ENCODE peak calls at places on chromosomes 13 and 19, in seven cellular contexts. One of them, this sample, is unnamed.

GRCh38 chr19:32902448-32902847 is 32.9 kb upstream of the SLC7A9 start:
- DNase-seq in germinal center: no peak
- DNase-seq in CD4-positive, CD25-positive, alpha-beta regulatory T cell: no peak
- DNase-seq in MCF 10A: no peak
- DNase-seq in EL: no peak
- DNase-seq in NCI-H1105 treated with DMSO at 0.1 percent for 48 hours: no peak
- DNase-seq in CD4-positive, alpha-beta memory T cell: no peak
- DNase-seq in this sample: no peak

GRCh38 chr13:24208314-24208713 is 47.8 kb downstream of the SPATA13 start:
- DNase-seq in MCF 10A: peak
- DNase-seq in CD4-positive, CD25-positive, alpha-beta regulatory T cell: no peak
- DNase-seq in EL: peak
- DNase-seq in CD4-positive, alpha-beta memory T cell: no peak
- DNase-seq in NCI-H1105 treated with DMSO at 0.1 percent for 48 hours: no peak
- DNase-seq in germinal center: no peak
- DNase-seq in this sample: no peak

GRCh38 chr13:96091164-96091931 is 1.4 kb downstream of the HS6ST3 start:
- DNase-seq in MCF 10A: no peak
- DNase-seq in germinal center: peak
- DNase-seq in EL: no peak
- DNase-seq in CD4-positive, alpha-beta memory T cell: no peak
- DNase-seq in CD4-positive, CD25-positive, alpha-beta regulatory T cell: no peak
- DNase-seq in NCI-H1105 treated with DMSO at 0.1 percent for 48 hours: peak
- DNase-seq in this sample: peak

GRCh38 chr13:22235285-22235949 is 564.5 kb downstream of the FGF9 start:
- DNase-seq in CD4-positive, CD25-positive, alpha-beta regulatory T cell: no peak
- DNase-seq in CD4-positive, alpha-beta memory T cell: no peak
- DNase-seq in EL: no peak
- DNase-seq in MCF 10A: no peak
- DNase-seq in NCI-H1105 treated with DMSO at 0.1 percent for 48 hours: peak
- DNase-seq in germinal center: no peak
- DNase-seq in this sample: peak

GRCh38 chr19:30459859-30460258 is 87.7 kb downstream of the ZNF536 start:
- DNase-seq in NCI-H1105 treated with DMSO at 0.1 percent for 48 hours: no peak
- DNase-seq in EL: no peak
- DNase-seq in CD4-positive, CD25-positive, alpha-beta regulatory T cell: no peak
- DNase-seq in germinal center: no peak
- DNase-seq in CD4-positive, alpha-beta memory T cell: no peak
- DNase-seq in MCF 10A: no peak
- DNase-seq in this sample: no peak

GRCh38 chr13:34513526-34513925 is 428.5 kb upstream of the NBEA start:
- DNase-seq in EL: no peak
- DNase-seq in germinal center: no peak
- DNase-seq in MCF 10A: no peak
- DNase-seq in CD4-positive, CD25-positive, alpha-beta regulatory T cell: no peak
- DNase-seq in NCI-H1105 treated with DMSO at 0.1 percent for 48 hours: no peak
- DNase-seq in CD4-positive, alpha-beta memory T cell: no peak
- DNase-seq in this sample: no peak

GRCh38 chr13:46489586-46490023 is 63.4 kb upstream of the LRCH1 start:
- DNase-seq in CD4-positive, CD25-positive, alpha-beta regulatory T cell: no peak
- DNase-seq in CD4-positive, alpha-beta memory T cell: no peak
- DNase-seq in EL: peak
- DNase-seq in NCI-H1105 treated with DMSO at 0.1 percent for 48 hours: no peak
- DNase-seq in MCF 10A: peak
- DNase-seq in germinal center: no peak
- DNase-seq in this sample: no peak

GRCh38 chr13:111122056-111122455 is 6.9 kb downstream of the ARHGEF7 start:
- DNase-seq in EL: no peak
- DNase-seq in germinal center: no peak
- DNase-seq in CD4-positive, alpha-beta memory T cell: no peak
- DNase-seq in MCF 10A: no peak
- DNase-seq in CD4-positive, CD25-positive, alpha-beta regulatory T cell: no peak
- DNase-seq in NCI-H1105 treated with DMSO at 0.1 percent for 48 hours: peak
- DNase-seq in this sample: no peak

GRCh38 chr13:99442273-99442895 is 58.9 kb upstream of the TM9SF2 start:
- DNase-seq in EL: peak
- DNase-seq in germinal center: peak
- DNase-seq in MCF 10A: peak
- DNase-seq in CD4-positive, alpha-beta memory T cell: peak
- DNase-seq in CD4-positive, CD25-positive, alpha-beta regulatory T cell: peak
- DNase-seq in NCI-H1105 treated with DMSO at 0.1 percent for 48 hours: peak
- DNase-seq in this sample: no peak

GRCh38 chr19:8311461-8312260 is 3.5 kb upstream of the CD320 start:
- DNase-seq in germinal center: no peak
- DNase-seq in NCI-H1105 treated with DMSO at 0.1 percent for 48 hours: peak
- DNase-seq in MCF 10A: no peak
- DNase-seq in CD4-positive, CD25-positive, alpha-beta regulatory T cell: no peak
- DNase-seq in EL: no peak
- DNase-seq in CD4-positive, alpha-beta memory T cell: no peak
- DNase-seq in this sample: no peak

GRCh38 chr13:79679334-79679733 is 198.4 kb downstream of the NDFIP2 start:
- DNase-seq in CD4-positive, CD25-positive, alpha-beta regulatory T cell: no peak
- DNase-seq in germinal center: peak
- DNase-seq in NCI-H1105 treated with DMSO at 0.1 percent for 48 hours: peak
- DNase-seq in CD4-positive, alpha-beta memory T cell: no peak
- DNase-seq in MCF 10A: peak
- DNase-seq in EL: peak
- DNase-seq in this sample: peak

GRCh38 chr13:26075498-26075897 is 23.7 kb upstream of the SHISA2 start:
- DNase-seq in MCF 10A: no peak
- DNase-seq in NCI-H1105 treated with DMSO at 0.1 percent for 48 hours: no peak
- DNase-seq in EL: peak
- DNase-seq in CD4-positive, CD25-positive, alpha-beta regulatory T cell: no peak
- DNase-seq in germinal center: no peak
- DNase-seq in CD4-positive, alpha-beta memory T cell: no peak
- DNase-seq in this sample: no peak

GRCh38 chr13:106568225-106569003 is 477 bp upstream of the ARGLU1 start:
- DNase-seq in EL: no peak
- DNase-seq in CD4-positive, alpha-beta memory T cell: no peak
- DNase-seq in MCF 10A: no peak
- DNase-seq in germinal center: no peak
- DNase-seq in NCI-H1105 treated with DMSO at 0.1 percent for 48 hours: no peak
- DNase-seq in CD4-positive, CD25-positive, alpha-beta regulatory T cell: no peak
- DNase-seq in this sample: no peak

GRCh38 chr19:33064778-33065550 is at the start of gene RHPN2:
- DNase-seq in CD4-positive, alpha-beta memory T cell: peak
- DNase-seq in EL: peak
- DNase-seq in MCF 10A: peak
- DNase-seq in NCI-H1105 treated with DMSO at 0.1 percent for 48 hours: peak
- DNase-seq in CD4-positive, CD25-positive, alpha-beta regulatory T cell: no peak
- DNase-seq in germinal center: peak
- DNase-seq in this sample: peak

GRCh38 chr13:108957369-108958012 is 328.1 kb downstream of the MYO16 start:
- DNase-seq in germinal center: no peak
- DNase-seq in MCF 10A: peak
- DNase-seq in EL: peak
- DNase-seq in NCI-H1105 treated with DMSO at 0.1 percent for 48 hours: no peak
- DNase-seq in CD4-positive, CD25-positive, alpha-beta regulatory T cell: no peak
- DNase-seq in CD4-positive, alpha-beta memory T cell: no peak
- DNase-seq in this sample: no peak

This sample was measured in GM20000.